ENCODE peak calls at places on chromosomes 12 and 14, in nine cellular contexts. E is MM.1S; M is CD4-positive, alpha-beta memory T cell; X is effector memory CD4-positive, alpha-beta T cell; K is Karpas-422; W is neural progenitor cell; V is GM23248; Y is keratinocyte; B is HCT116. I is an unnamed sample. For H3K4me1, the result is how much of the 10 kb centered on the place peaks cover.

GRCh38 chr12:52233462-52234141 is 559 bp downstream of the KRT7 start:
- DNase-seq in E (no peak), M (no peak), X (no peak), K (no peak), W (peak), V (no peak), Y (no peak), B (no peak), I (peak)

GRCh38 chr12:41919526-41920305 is 225.0 kb downstream of the GXYLT1 start:
- DNase-seq in E (no peak), M (no peak), X (no peak), K (no peak), W (peak), V (no peak), Y (no peak), B (no peak), I (no peak)

GRCh38 chr12:119994892-119995658 is 6.0 kb downstream of the BICDL1 start:
- DNase-seq in E (no peak), M (no peak), X (no peak), K (peak), W (no peak), V (no peak), Y (no peak), B (no peak), I (no peak)

GRCh38 chr12:48816148-48816854 is 2.0 kb upstream of the CACNB3 start:
- DNase-seq in E (no peak), M (no peak), X (no peak), K (no peak), W (no peak), V (peak), Y (no peak), B (no peak), I (no peak)

GRCh38 chr14:105710119-105711057 is 184.0 kb downstream of the TMEM121 start:
- DNase-seq in E (no peak), M (no peak), X (no peak), K (no peak), W (no peak), V (no peak), Y (no peak), B (no peak), I (peak)

GRCh38 chr14:53953828-53954550 is 2.6 kb downstream of the BMP4 start:
- DNase-seq in E (no peak), M (no peak), X (no peak), K (no peak), W (peak), V (peak), Y (no peak), B (no peak), I (peak)

GRCh38 chr12:121218588-121219352 is 8.8 kb downstream of the P2RX4 start:
- DNase-seq in E (no peak), M (no peak), X (no peak), K (no peak), W (no peak), V (no peak), Y (no peak), B (no peak), I (no peak)

GRCh38 chr12:49899921-49900320 is 3.8 kb downstream of the FAIM2 start:
- DNase-seq in E (no peak), M (no peak), X (no peak), K (no peak), W (no peak), V (no peak), Y (no peak), B (no peak), I (no peak)

GRCh38 chr12:100229036-100229635 is 28.5 kb downstream of the ACTR6 start:
- DNase-seq in E (no peak), M (no peak), X (no peak), K (peak), W (no peak), V (peak), Y (peak), B (peak), I (no peak)

GRCh38 chr14:68585690-68586089 is 207.2 kb downstream of the ZFP36L1 start:
- DNase-seq in E (no peak), M (no peak), X (no peak), K (no peak), W (peak), V (peak), Y (no peak), B (no peak), I (no peak)

GRCh38 chr12:45231515-45232145 is 15.7 kb downstream of the ANO6 start:
- DNase-seq in E (no peak), M (no peak), X (no peak), K (no peak), W (no peak), V (peak), Y (no peak), B (no peak), I (no peak)

GRCh38 chr12:121753844-121754264 is 39.6 kb downstream of the RHOF start:
- DNase-seq in E (no peak), M (no peak), X (no peak), K (no peak), W (no peak), V (no peak), Y (no peak), B (no peak), I (no peak)

GRCh38 chr14:22561661-22562579 is 27.1 kb downstream of the DAD1 start:
- DNase-seq in E (no peak), M (peak), X (peak), K (no peak), W (no peak), V (no peak), Y (no peak), B (no peak), I (no peak)

GRCh38 chr12:108722992-108723766 is 8.1 kb downstream of the CORO1C start:
- DNase-seq in E (no peak), M (no peak), X (no peak), K (no peak), W (no peak), V (peak), Y (no peak), B (no peak), I (no peak)

GRCh38 chr12:3206536-3207072 is 129.4 kb downstream of the TSPAN9 start:
- DNase-seq in E (no peak), M (no peak), X (no peak), K (no peak), W (no peak), V (no peak), Y (no peak), B (no peak), I (no peak)

GRCh38 chr14:59529189-59529588 is 44.9 kb downstream of the JKAMP start:
- DNase-seq in E (no peak), M (no peak), X (no peak), K (no peak), W (no peak), V (no peak), Y (no peak), B (no peak), I (no peak)

GRCh38 chr12:96501139-96501741 is 11.9 kb downstream of the CFAP54 start:
- DNase-seq in E (peak), M (peak), X (peak), K (no peak), W (no peak), V (peak), Y (no peak), B (peak), I (no peak)

GRCh38 chr14:31441273-31442110 is 15.8 kb downstream of the DTD2 start:
- DNase-seq in E (no peak), M (no peak), X (no peak), K (no peak), W (no peak), V (peak), Y (no peak), B (no peak), I (no peak)

GRCh38 chr12:27826076-27826475 is 46.0 kb upstream of the MANSC4 start:
- DNase-seq in E (no peak), M (no peak), X (no peak), K (no peak), W (no peak), V (peak), Y (no peak), B (no peak), I (no peak)

GRCh38 chr12:7009512-7009911 is 8.8 kb downstream of the LPCAT3 start:
- DNase-seq in E (no peak), M (no peak), X (no peak), K (no peak), W (no peak), V (no peak), Y (no peak), B (no peak), I (no peak)

GRCh38 chr12:32702470-32702869 is 23.4 kb downstream of the DNM1L start:
- DNase-seq in E (no peak), M (no peak), X (no peak), K (no peak), W (no peak), V (peak), Y (no peak), B (no peak), I (no peak)

GRCh38 chr14:20820063-20820904 is 17.6 kb upstream of the RNASE1 start:
- DNase-seq in E (no peak), M (no peak), X (no peak), K (no peak), W (peak), V (no peak), Y (no peak), B (no peak), I (no peak)

GRCh38 chr12:83042441-83043215 is 355.9 kb downstream of the TMTC2 start:
- DNase-seq in E (no peak), M (no peak), X (no peak), K (no peak), W (peak), V (peak), Y (no peak), B (no peak), I (peak)

GRCh38 chr14:84465890-84466289 is 1064.1 kb upstream of the FLRT2 start:
- DNase-seq in E (no peak), M (no peak), X (no peak), K (no peak), W (no peak), V (no peak), Y (no peak), B (no peak), I (no peak)

GRCh38 chr14:55133416-55133815 is 4.4 kb downstream of the LGALS3 start:
- DNase-seq in E (no peak), M (no peak), X (no peak), K (no peak), W (peak), V (peak), Y (no peak), B (peak), I (no peak)

GRCh38 chr12:13095266-13095995 is 8.0 kb downstream of the GSG1 start:
- DNase-seq in E (no peak), M (no peak), X (no peak), K (no peak), W (no peak), V (no peak), Y (no peak), B (no peak), I (no peak)

GRCh38 chr14:74085047-74085637 is 386 bp downstream of the LIN52 start:
- DNase-seq in E (peak), M (no peak), X (no peak), K (peak), W (peak), V (peak), Y (no peak), B (no peak), I (no peak)

GRCh38 chr12:69254046-69254445 is 14.7 kb downstream of the CPSF6 start:
- DNase-seq in E (peak), M (peak), X (no peak), K (peak), W (peak), V (peak), Y (no peak), B (peak), I (no peak)

GRCh38 chr12:50927766-50928224 is 24.5 kb upstream of the HIGD1C start:
- DNase-seq in E (peak), M (no peak), X (no peak), K (peak), W (no peak), V (no peak), Y (no peak), B (no peak), I (no peak)
- H3K4me1 ChIP-seq in E (under half), M (under half), X (under half), K (half or more), W (under half), V (under half), Y (under half), B (under half), I (under half)

GRCh38 chr12:98939926-98940325 is 294.8 kb downstream of the APAF1 start:
- DNase-seq in E (no peak), M (no peak), X (no peak), K (no peak), W (no peak), V (no peak), Y (no peak), B (no peak), I (no peak)

GRCh38 chr12:98935847-98936246 is 290.8 kb downstream of the APAF1 start:
- DNase-seq in E (no peak), M (no peak), X (no peak), K (no peak), W (no peak), V (no peak), Y (no peak), B (no peak), I (no peak)

GRCh38 chr12:98939350-98939749 is 294.3 kb downstream of the APAF1 start:
- DNase-seq in E (peak), M (no peak), X (no peak), K (peak), W (peak), V (peak), Y (no peak), B (peak), I (peak)
- H3K4me3 ChIP-seq in E (no peak), M (no peak), X (no peak), K (no peak), W (no peak), V (no peak), Y (no peak), B (no peak), I (no peak)

GRCh38 chr12:103279444-103279843 is 216.3 kb downstream of the C12orf42 start:
- DNase-seq in E (peak), M (peak), X (no peak), K (no peak), W (no peak), V (no peak), Y (no peak), B (no peak), I (no peak)

GRCh38 chr12:103278329-103278728 is 217.4 kb downstream of the C12orf42 start:
- DNase-seq in E (no peak), M (no peak), X (no peak), K (no peak), W (no peak), V (no peak), Y (no peak), B (no peak), I (no peak)

GRCh38 chr12:103288016-103288415 is 207.8 kb downstream of the C12orf42 start:
- DNase-seq in E (no peak), M (no peak), X (no peak), K (no peak), W (no peak), V (no peak), Y (no peak), B (no peak), I (no peak)

DNA sequence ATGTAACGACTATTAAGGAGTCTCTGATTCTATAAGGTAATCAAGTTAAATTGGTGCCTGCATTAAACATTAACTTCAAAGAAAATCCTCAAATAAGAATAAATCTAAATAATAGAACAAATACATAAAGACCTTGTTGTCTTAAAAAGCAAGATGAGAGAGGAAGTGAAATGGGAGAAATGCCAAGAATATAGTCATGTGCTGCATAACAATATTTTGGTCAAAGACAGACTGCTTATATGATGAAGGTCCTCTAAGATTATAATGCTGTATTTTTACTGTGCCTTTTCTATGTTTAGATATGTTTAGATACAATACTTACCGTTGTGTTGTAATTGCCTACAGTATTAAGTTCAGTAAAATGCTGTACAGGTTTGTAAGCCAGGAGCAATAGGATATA is 213.6 kb downstream of the C12orf42 start:
- DNase-seq in E (no peak), M (no peak), X (no peak), K (no peak), W (no peak), V (no peak), Y (no peak), B (no peak), I (no peak)
- H3K4me1 ChIP-seq in E (under half), M (under half), X (under half), K (under half), W (under half), V (under half), Y (under half), B (under half), I (under half)

DNA sequence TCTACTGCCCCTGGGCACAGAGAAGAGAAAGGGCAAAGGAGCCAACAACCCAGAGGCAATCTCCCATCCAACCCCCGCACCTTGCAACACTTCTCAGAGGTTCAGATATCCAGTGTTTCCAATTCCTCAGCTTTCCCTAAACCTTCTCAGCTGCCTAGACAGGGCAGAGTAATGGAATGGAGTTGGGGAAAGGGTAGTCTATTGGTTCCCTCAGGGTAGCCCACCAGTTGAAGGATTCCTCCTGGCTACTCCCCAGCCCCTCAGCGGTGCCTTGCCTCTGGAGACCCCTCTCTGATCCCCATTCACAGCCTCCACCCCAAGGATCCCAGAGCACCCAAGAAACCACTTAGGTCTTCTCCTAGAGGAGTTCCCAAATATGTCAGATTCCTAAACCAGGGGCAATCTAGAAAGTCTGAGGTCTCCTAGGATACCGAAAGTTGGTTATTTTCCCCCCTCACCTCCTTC is 516 bp downstream of the NFE2 start:
- DNase-seq in E (no peak), M (no peak), X (no peak), K (no peak), W (no peak), V (no peak), Y (no peak), B (no peak), I (no peak)
- H3K4me3 ChIP-seq in E (no peak), M (no peak), X (no peak), K (no peak), W (peak), V (peak), Y (no peak), B (peak), I (no peak)

GRCh38 chr14:69634871-69635270 is 23.5 kb downstream of the SUSD6 start:
- DNase-seq in E (no peak), M (no peak), X (no peak), K (no peak), W (no peak), V (no peak), Y (no peak), B (no peak), I (no peak)
- H3K4me1 ChIP-seq in E (under half), M (half or more), X (under half), K (half or more), W (half or more), V (under half), Y (under half), B (under half), I (under half)